ENCODE peak calls at places on chromosome 3, in seven cellular contexts. Z, Q, I, X, P, O and L are unnamed samples.

GRCh38 chr3:56119575-56120349 is 348.5 kb downstream of the ERC2 start:
- DNase-seq in Z (peak), Q (peak), I (no peak), X (no peak), P (no peak), O (no peak), L (no peak)

GRCh38 chr3:38533285-38533994 is 37.3 kb downstream of the EXOG start:
- DNase-seq in Z (no peak), Q (no peak), I (no peak), X (no peak), P (no peak), O (no peak), L (no peak)

GRCh38 chr3:108862865-108863798 is 40.5 kb downstream of the TRAT1 start:
- DNase-seq in Z (peak), Q (peak), I (no peak), X (peak), P (no peak), O (no peak), L (no peak)

GRCh38 chr3:158447408-158447807 is 123.6 kb upstream of the MLF1 start:
- DNase-seq in Z (no peak), Q (peak), I (no peak), X (no peak), P (no peak), O (no peak), L (no peak)

GRCh38 chr3:160314949-160315348 is 84.1 kb downstream of the IFT80 start:
- DNase-seq in Z (no peak), Q (no peak), I (no peak), X (no peak), P (no peak), O (no peak), L (no peak)

GRCh38 chr3:139897759-139898158 is 37.2 kb upstream of the CLSTN2 start:
- DNase-seq in Z (no peak), Q (no peak), I (no peak), X (no peak), P (no peak), O (no peak), L (no peak)

GRCh38 chr3:20068512-20069177 is 28.4 kb downstream of the KAT2B start:
- DNase-seq in Z (no peak), Q (no peak), I (no peak), X (no peak), P (no peak), O (no peak), L (no peak)

GRCh38 chr3:135083756-135084155 is 288.7 kb downstream of the EPHB1 start:
- DNase-seq in Z (no peak), Q (no peak), I (no peak), X (no peak), P (no peak), O (no peak), L (no peak)

GRCh38 chr3:39166932-39167532 is 13.6 kb upstream of the CSRNP1 start:
- DNase-seq in Z (peak), Q (peak), I (no peak), X (peak), P (no peak), O (no peak), L (no peak)

GRCh38 chr3:31927806-31928205 is 53.3 kb downstream of the OSBPL10 start:
- DNase-seq in Z (no peak), Q (no peak), I (no peak), X (no peak), P (no peak), O (no peak), L (no peak)

GRCh38 chr3:102000620-102001209 is 151.4 kb downstream of the NFKBIZ start:
- DNase-seq in Z (no peak), Q (no peak), I (no peak), X (no peak), P (no peak), O (no peak), L (no peak)

GRCh38 chr3:126380011-126380768 is 14.5 kb upstream of the CFAP100 start:
- DNase-seq in Z (no peak), Q (no peak), I (no peak), X (no peak), P (no peak), O (no peak), L (no peak)

GRCh38 chr3:114716916-114717315 is 423.1 kb downstream of the TIGIT start:
- DNase-seq in Z (no peak), Q (no peak), I (no peak), X (no peak), P (no peak), O (no peak), L (no peak)

GRCh38 chr3:125123906-125124305 is 68.1 kb upstream of the HEG1 start:
- DNase-seq in Z (peak), Q (peak), I (no peak), X (peak), P (no peak), O (no peak), L (no peak)

GRCh38 chr3:66378256-66378655 is 122.6 kb downstream of the LRIG1 start:
- DNase-seq in Z (peak), Q (peak), I (no peak), X (no peak), P (peak), O (no peak), L (no peak)

GRCh38 chr3:11288786-11289637 is 16.8 kb downstream of the ATG7 start:
- DNase-seq in Z (peak), Q (peak), I (no peak), X (peak), P (no peak), O (no peak), L (peak)

GRCh38 chr3:162183440-162183839 is 686.8 kb downstream of the OTOL1 start:
- DNase-seq in Z (no peak), Q (no peak), I (no peak), X (no peak), P (no peak), O (no peak), L (no peak)

GRCh38 chr3:41682996-41683395 is 278.9 kb downstream of the ULK4 start:
- DNase-seq in Z (peak), Q (peak), I (no peak), X (no peak), P (no peak), O (no peak), L (no peak)

GRCh38 chr3:39814007-39814406 is 4.6 kb downstream of the MYRIP start:
- DNase-seq in Z (peak), Q (peak), I (peak), X (no peak), P (no peak), O (no peak), L (no peak)

GRCh38 chr3:150038830-150039229 is 68.1 kb upstream of the PFN2 start:
- DNase-seq in Z (peak), Q (no peak), I (no peak), X (peak), P (no peak), O (no peak), L (no peak)